ENCODE peak calls at places on chromosome 17, in eight cellular contexts. One of them, this sample, is unnamed. For H3K4me1 and H4K20me1, the result is how much of the 10 kb centered on the place peaks cover.

GRCh38 chr17:29622337-29623282 is at the start of gene CORO6:
- DNase-seq in PC-3: no peak
- DNase-seq in GM23338: peak
- DNase-seq in neural progenitor cell: peak
- DNase-seq in PC-9: no peak
- DNase-seq in GM23248: peak
- DNase-seq in GM12878: no peak
- DNase-seq in IMR-90: peak
- DNase-seq in this sample: no peak

GRCh38 chr17:45225051-45225700 is 3.5 kb downstream of the FMNL1 start:
- DNase-seq in PC-3: peak
- DNase-seq in GM23338: no peak
- DNase-seq in neural progenitor cell: no peak
- DNase-seq in PC-9: no peak
- DNase-seq in GM23248: no peak
- DNase-seq in GM12878: no peak
- DNase-seq in IMR-90: no peak
- DNase-seq in this sample: no peak

GRCh38 chr17:2690165-2691068 is 21.1 kb downstream of the CLUH start:
- DNase-seq in PC-3: no peak
- DNase-seq in GM23338: no peak
- DNase-seq in neural progenitor cell: no peak
- DNase-seq in PC-9: no peak
- DNase-seq in GM23248: no peak
- DNase-seq in GM12878: no peak
- DNase-seq in IMR-90: no peak
- DNase-seq in this sample: no peak

GRCh38 chr17:74199306-74200092 is 4.0 kb upstream of the RPL38 start:
- DNase-seq in PC-3: peak
- DNase-seq in GM23338: peak
- DNase-seq in neural progenitor cell: peak
- DNase-seq in PC-9: no peak
- DNase-seq in GM23248: peak
- DNase-seq in GM12878: no peak
- DNase-seq in IMR-90: no peak
- DNase-seq in this sample: peak

GRCh38 chr17:9242497-9242881 is 221.2 kb downstream of the NTN1 start:
- DNase-seq in PC-3: no peak
- DNase-seq in GM23338: no peak
- DNase-seq in neural progenitor cell: no peak
- DNase-seq in PC-9: no peak
- DNase-seq in GM23248: no peak
- DNase-seq in GM12878: no peak
- DNase-seq in IMR-90: no peak
- DNase-seq in this sample: no peak

GRCh38 chr17:37134050-37134449 is 185.3 kb downstream of the AATF start:
- DNase-seq in PC-3: no peak
- DNase-seq in GM23338: no peak
- DNase-seq in neural progenitor cell: peak
- DNase-seq in PC-9: no peak
- DNase-seq in GM23248: no peak
- DNase-seq in GM12878: no peak
- DNase-seq in IMR-90: peak
- DNase-seq in this sample: no peak

GRCh38 chr17:28901866-28902818 is 737 bp downstream of the DHRS13 start:
- DNase-seq in PC-3: no peak
- DNase-seq in GM23338: peak
- DNase-seq in neural progenitor cell: no peak
- DNase-seq in PC-9: no peak
- DNase-seq in GM23248: peak
- DNase-seq in GM12878: no peak
- DNase-seq in IMR-90: no peak
- DNase-seq in this sample: peak

GRCh38 chr17:49213399-49213798 is 2.9 kb downstream of the ABI3 start:
- DNase-seq in PC-3: no peak
- DNase-seq in GM23338: no peak
- DNase-seq in neural progenitor cell: no peak
- DNase-seq in PC-9: no peak
- DNase-seq in GM23248: no peak
- DNase-seq in GM12878: no peak
- DNase-seq in IMR-90: no peak
- DNase-seq in this sample: peak

GRCh38 chr17:82831041-82831817 is 8.6 kb downstream of the ZNF750 start:
- DNase-seq in PC-3: no peak
- DNase-seq in GM23338: no peak
- DNase-seq in neural progenitor cell: no peak
- DNase-seq in PC-9: no peak
- DNase-seq in GM23248: no peak
- DNase-seq in GM12878: no peak
- DNase-seq in IMR-90: no peak
- DNase-seq in this sample: no peak

GRCh38 chr17:77846531-77847085 is 111.9 kb upstream of the TNRC6C start:
- DNase-seq in PC-3: no peak
- DNase-seq in GM23338: no peak
- DNase-seq in neural progenitor cell: no peak
- DNase-seq in PC-9: no peak
- DNase-seq in GM23248: no peak
- DNase-seq in GM12878: no peak
- DNase-seq in IMR-90: no peak
- DNase-seq in this sample: no peak

GRCh38 chr17:4551141-4551540 is 4.0 kb downstream of the MYBBP1A start:
- DNase-seq in PC-3: peak
- DNase-seq in GM23338: peak
- DNase-seq in neural progenitor cell: no peak
- DNase-seq in PC-9: no peak
- DNase-seq in GM23248: peak
- DNase-seq in GM12878: no peak
- DNase-seq in IMR-90: no peak
- DNase-seq in this sample: peak

GRCh38 chr17:35256629-35257028 is 13.8 kb downstream of the SLFN5 start:
- DNase-seq in PC-3: no peak
- DNase-seq in GM23338: peak
- DNase-seq in neural progenitor cell: no peak
- DNase-seq in PC-9: peak
- DNase-seq in GM23248: no peak
- DNase-seq in GM12878: no peak
- DNase-seq in IMR-90: no peak
- DNase-seq in this sample: no peak

GRCh38 chr17:38735161-38735997 is 5.2 kb downstream of the CISD3 start:
- DNase-seq in PC-3: peak
- DNase-seq in GM23338: peak
- DNase-seq in neural progenitor cell: peak
- DNase-seq in PC-9: no peak
- DNase-seq in GM23248: peak
- DNase-seq in GM12878: no peak
- DNase-seq in IMR-90: no peak
- DNase-seq in this sample: peak

GRCh38 chr17:3513305-3514035 is 37.7 kb downstream of the ASPA start:
- DNase-seq in PC-3: no peak
- DNase-seq in GM23338: no peak
- DNase-seq in neural progenitor cell: peak
- DNase-seq in PC-9: no peak
- DNase-seq in GM23248: no peak
- DNase-seq in GM12878: no peak
- DNase-seq in IMR-90: no peak
- DNase-seq in this sample: no peak

GRCh38 chr17:78032166-78032565 is 73.7 kb downstream of the TNRC6C start:
- DNase-seq in PC-3: peak
- DNase-seq in GM23338: no peak
- DNase-seq in neural progenitor cell: no peak
- DNase-seq in PC-9: no peak
- DNase-seq in GM23248: peak
- DNase-seq in GM12878: no peak
- DNase-seq in IMR-90: peak
- DNase-seq in this sample: no peak

GRCh38 chr17:2703181-2703580 is 8.4 kb downstream of the CLUH start:
- DNase-seq in PC-3: no peak
- DNase-seq in GM23338: no peak
- DNase-seq in neural progenitor cell: no peak
- DNase-seq in PC-9: no peak
- DNase-seq in GM23248: no peak
- DNase-seq in GM12878: no peak
- DNase-seq in IMR-90: no peak
- DNase-seq in this sample: no peak

GRCh38 chr17:57349533-57350227 is 93.4 kb downstream of the MSI2 start:
- DNase-seq in PC-3: no peak
- DNase-seq in GM23338: no peak
- DNase-seq in neural progenitor cell: no peak
- DNase-seq in PC-9: no peak
- DNase-seq in GM23248: no peak
- DNase-seq in GM12878: no peak
- DNase-seq in IMR-90: peak
- DNase-seq in this sample: no peak

GRCh38 chr17:1643293-1643998 is 2.1 kb downstream of the SCARF1 start:
- DNase-seq in PC-3: peak
- DNase-seq in GM23338: peak
- DNase-seq in neural progenitor cell: peak
- DNase-seq in PC-9: peak
- DNase-seq in GM23248: peak
- DNase-seq in GM12878: no peak
- DNase-seq in IMR-90: no peak
- DNase-seq in this sample: peak

GRCh38 chr17:79120259-79120658 is 45.6 kb downstream of the ENGASE start:
- DNase-seq in PC-3: no peak
- DNase-seq in GM23338: no peak
- DNase-seq in neural progenitor cell: no peak
- DNase-seq in PC-9: no peak
- DNase-seq in GM23248: no peak
- DNase-seq in GM12878: no peak
- DNase-seq in IMR-90: no peak
- DNase-seq in this sample: no peak

DNA sequence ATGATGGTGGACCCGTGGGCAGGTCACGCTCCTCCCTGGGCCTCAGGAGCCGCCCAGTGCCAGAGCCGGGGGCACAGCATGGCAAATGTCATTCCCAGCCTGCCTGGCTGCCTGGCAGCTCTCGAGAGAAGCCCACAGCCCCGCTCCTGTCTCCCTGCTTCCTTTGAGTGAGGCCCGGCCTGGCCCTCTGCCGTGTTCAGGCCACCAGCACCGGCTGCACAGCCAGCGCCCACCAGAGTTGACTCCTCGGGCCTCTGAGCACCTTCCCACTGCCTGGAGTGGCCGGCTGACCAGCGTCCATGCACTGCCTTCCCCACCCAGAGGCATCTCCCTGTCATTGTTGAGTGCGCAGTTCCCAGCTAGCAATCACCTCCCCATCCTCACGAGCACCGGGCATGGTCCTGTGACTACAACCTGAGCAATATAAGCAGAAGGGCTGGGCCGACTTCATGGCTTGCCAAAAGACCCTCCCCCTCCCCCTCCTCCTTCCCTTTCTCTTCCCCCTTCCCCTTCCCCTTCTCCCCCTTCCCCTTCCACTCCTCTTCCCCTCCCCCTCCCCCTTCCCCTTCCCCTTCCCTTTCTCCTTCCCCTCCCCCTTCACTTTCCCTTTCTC is 11.9 kb upstream of the SLC38A10 start:
- DNase-seq in PC-3: no peak
- DNase-seq in GM23338: no peak
- DNase-seq in neural progenitor cell: no peak
- DNase-seq in PC-9: no peak
- DNase-seq in GM23248: no peak
- DNase-seq in GM12878: no peak
- DNase-seq in IMR-90: no peak
- DNase-seq in this sample: peak
- H3K27ac ChIP-seq in PC-3: no peak
- H3K27ac ChIP-seq in GM23338: no peak
- H3K27ac ChIP-seq in neural progenitor cell: no peak
- H3K27ac ChIP-seq in PC-9: no peak
- H3K27ac ChIP-seq in GM23248: no peak
- H3K27ac ChIP-seq in GM12878: no peak
- H3K27ac ChIP-seq in IMR-90: no peak
- H3K27ac ChIP-seq in this sample: no peak

DNA sequence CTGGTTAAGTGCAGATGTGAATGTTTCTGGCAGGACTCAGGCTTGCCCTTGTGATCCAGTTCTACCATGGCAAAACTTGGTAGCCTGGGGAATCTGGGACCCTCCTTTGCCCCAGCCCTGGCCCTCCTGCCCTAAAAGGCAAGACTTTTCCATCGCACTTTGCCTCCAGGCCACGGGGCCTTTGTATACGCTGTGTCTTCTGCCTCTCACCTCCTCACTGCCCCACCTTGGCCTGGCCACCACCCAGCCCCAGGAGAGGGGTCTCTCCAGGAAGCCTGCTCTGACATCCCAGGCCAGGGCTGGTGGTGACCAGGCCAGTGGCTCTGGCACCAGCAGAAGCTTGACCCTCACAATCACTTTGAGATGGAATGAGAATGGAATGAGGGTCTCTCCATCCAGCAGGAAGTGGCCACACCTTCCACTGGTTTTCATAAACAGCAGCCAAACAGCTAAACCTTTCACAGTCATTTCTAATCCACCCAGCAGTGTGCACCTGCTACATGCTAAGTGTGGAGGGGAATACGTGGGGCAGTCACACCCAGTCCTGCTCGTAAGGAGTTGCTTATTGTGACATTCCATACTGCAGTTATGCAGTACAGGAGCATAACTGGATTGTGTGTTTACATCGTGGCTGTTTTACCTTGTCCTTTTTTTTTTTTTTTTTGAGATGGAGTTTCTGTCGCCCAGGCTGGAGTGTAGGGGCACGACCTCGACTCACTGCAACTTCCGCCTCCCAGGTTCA is 1.6 kb upstream of the MRPL38 start:
- DNase-seq in PC-3: no peak
- DNase-seq in GM23338: no peak
- DNase-seq in neural progenitor cell: no peak
- DNase-seq in PC-9: no peak
- DNase-seq in GM23248: no peak
- DNase-seq in GM12878: no peak
- DNase-seq in IMR-90: no peak
- DNase-seq in this sample: no peak
- H3K4me1 ChIP-seq in PC-3: under half
- H3K4me1 ChIP-seq in GM23338: under half
- H3K4me1 ChIP-seq in neural progenitor cell: under half
- H3K4me1 ChIP-seq in PC-9: under half
- H3K4me1 ChIP-seq in GM23248: under half
- H3K4me1 ChIP-seq in GM12878: under half
- H3K4me1 ChIP-seq in IMR-90: under half
- H3K4me1 ChIP-seq in this sample: under half

GRCh38 chr17:17785407-17785806 is 51.4 kb downstream of the SREBF1 start:
- DNase-seq in PC-3: no peak
- DNase-seq in GM23338: no peak
- DNase-seq in neural progenitor cell: no peak
- DNase-seq in PC-9: no peak
- DNase-seq in GM23248: no peak
- DNase-seq in GM12878: no peak
- DNase-seq in IMR-90: no peak
- DNase-seq in this sample: no peak
- H4K20me1 ChIP-seq in PC-3: under half
- H4K20me1 ChIP-seq in GM23338: under half
- H4K20me1 ChIP-seq in neural progenitor cell: half or more
- H4K20me1 ChIP-seq in PC-9: half or more
- H4K20me1 ChIP-seq in GM23248: under half
- H4K20me1 ChIP-seq in GM12878: under half
- H4K20me1 ChIP-seq in IMR-90: half or more
- H4K20me1 ChIP-seq in this sample: under half

DNA sequence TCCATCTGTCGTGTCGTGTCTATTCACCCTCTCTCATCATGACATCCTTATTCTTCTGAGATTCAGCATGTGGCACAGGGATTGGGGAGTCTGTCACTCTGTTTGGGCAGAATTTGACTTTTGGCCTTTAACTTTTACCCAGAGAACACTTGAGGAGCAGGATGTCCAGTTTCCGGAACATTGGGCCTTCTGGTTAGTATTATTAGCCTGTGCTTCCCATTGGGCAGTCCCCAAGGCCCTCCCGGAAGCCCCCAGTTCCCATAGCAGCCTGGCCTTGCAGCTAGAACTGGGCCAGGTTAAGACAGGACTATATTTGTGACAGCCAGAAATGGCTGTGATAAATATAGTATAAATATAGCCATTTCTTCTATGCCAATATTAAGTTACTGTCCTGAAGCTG is 9.6 kb downstream of the SCN4A start:
- DNase-seq in PC-3: no peak
- DNase-seq in GM23338: no peak
- DNase-seq in neural progenitor cell: no peak
- DNase-seq in PC-9: no peak
- DNase-seq in GM23248: no peak
- DNase-seq in GM12878: no peak
- DNase-seq in IMR-90: no peak
- DNase-seq in this sample: no peak
- H3K27ac ChIP-seq in PC-3: no peak
- H3K27ac ChIP-seq in GM23338: no peak
- H3K27ac ChIP-seq in neural progenitor cell: no peak
- H3K27ac ChIP-seq in PC-9: no peak
- H3K27ac ChIP-seq in GM23248: no peak
- H3K27ac ChIP-seq in GM12878: no peak
- H3K27ac ChIP-seq in IMR-90: no peak
- H3K27ac ChIP-seq in this sample: no peak

This sample was measured in Karpas-422.